ENCODE peak calls at places on chromosomes 11 and 22, in five cellular contexts. P is tibial artery, B is choroid plexus epithelial cell, D is tibial nerve, Z is endothelial cell. G is an unnamed sample.

GRCh38 chr22:33635766-33636165 is 284.5 kb downstream of the LARGE1 start:
- DNase-seq in P (no peak), D (no peak), B (no peak), Z (no peak), G (no peak)

GRCh38 chr22:41367039-41367679 is 14.6 kb upstream of the TEF start:
- DNase-seq in B (peak; percentile 99), P (peak; percentile 99), D (peak; percentile 96), Z (no peak), G (peak; percentile 95)

GRCh38 chr22:42803454-42803853 is 53.6 kb downstream of the ARFGAP3 start:
- DNase-seq in B (no peak), Z (no peak), D (no peak), P (peak; percentile 60), G (no peak)

GRCh38 chr11:67648140-67648795 is 2.3 kb downstream of the ACY3 start:
- DNase-seq in P (no peak), B (no peak), Z (peak; percentile 47), D (no peak), G (no peak)

GRCh38 chr11:612961-613300 is 2.8 kb downstream of the IRF7 start:
- DNase-seq in Z (no peak), D (no peak), P (no peak), B (no peak), G (no peak)

GRCh38 chr22:17744430-17744829 is 29.8 kb downstream of the BID start:
- DNase-seq in P (no peak), D (no peak), Z (no peak), B (no peak), G (no peak)

GRCh38 chr11:1671658-1672057 is 25.3 kb upstream of the KRTAP5-6 start:
- DNase-seq in P (no peak), D (no peak), Z (no peak), B (no peak), G (no peak)

GRCh38 chr11:133947298-133947905 is 9.4 kb downstream of the IGSF9B start:
- DNase-seq in Z (peak; percentile 81), B (peak; percentile 39), D (no peak), P (peak; percentile 72), G (no peak)

GRCh38 chr11:134008593-134008992 is 51.8 kb upstream of the IGSF9B start:
- DNase-seq in P (no peak), Z (no peak), D (no peak), B (peak; percentile 4), G (no peak)

DNA sequence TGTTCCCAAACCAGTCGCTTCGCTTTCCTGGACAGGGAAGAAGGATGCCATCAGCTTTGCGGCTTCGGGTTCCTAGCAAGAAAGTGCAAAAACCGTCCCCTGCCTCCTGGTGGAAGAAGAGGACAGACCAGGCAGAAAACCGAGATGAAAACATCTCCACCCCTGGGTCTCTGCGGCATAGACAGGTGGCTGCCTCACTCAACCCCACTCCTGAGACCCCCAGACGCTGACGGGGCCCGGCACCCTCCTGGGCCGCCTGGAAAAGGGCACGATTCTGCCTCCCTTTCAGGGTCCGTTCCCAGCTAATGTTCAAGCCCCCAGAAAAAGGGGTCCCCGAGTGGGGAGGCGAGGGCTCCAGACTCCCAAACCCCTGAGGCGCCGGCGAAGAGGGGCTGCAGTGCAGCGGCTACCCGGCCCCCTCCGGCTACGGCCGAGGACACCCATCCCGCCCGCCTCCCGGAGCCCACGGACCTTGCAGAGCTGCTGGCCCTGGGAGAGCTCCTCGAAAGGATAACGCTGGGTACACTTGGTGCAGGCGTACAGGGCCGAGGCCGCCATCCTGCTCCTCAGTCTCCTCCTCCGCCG is 569 bp downstream of the FAM76B start:
- DNase-seq in Z (peak; percentile 59), B (peak; percentile 54), D (no peak), P (no peak), G (peak; percentile 65)
- TF ChIP-seq CTCF in Z (peak; percentile 37), B (peak; percentile 55), D (no peak), P (no peak), G (peak; percentile 9)

GRCh38 chr11:69644962-69645675 is 4.2 kb downstream of the CCND1 start:
- DNase-seq in Z (no peak), P (no peak), B (no peak), D (no peak), G (no peak)
- TF ChIP-seq CTCF in Z (no peak), P (no peak), B (no peak), D (no peak), G (no peak)

GRCh38 chr11:43853766-43854165 is 26.9 kb upstream of the ALKBH3 start:
- DNase-seq in Z (no peak), D (no peak), P (no peak), B (peak; percentile 54), G (no peak)
- TF ChIP-seq CTCF in Z (no peak), D (no peak), P (no peak), B (no peak), G (no peak)

GRCh38 chr11:112073941-112074811 is at the start of the genes NKAPD1 and PIH1D2:
- DNase-seq in P (peak; percentile 91), B (peak; percentile 93), D (peak; percentile 50), Z (peak; percentile 71), G (peak; percentile 40)
- TF ChIP-seq CTCF in P (peak; percentile 13), B (no peak), D (peak; percentile 11), Z (no peak), G (no peak)

GRCh38 chr11:65932558-65932919 is 12.7 kb upstream of the TSGA10IP start:
- DNase-seq in B (peak; percentile 47), D (no peak), Z (no peak), P (no peak), G (no peak)

GRCh38 chr11:65928667-65929066 is 9.4 kb downstream of the DRAP1 start:
- DNase-seq in P (no peak), Z (no peak), B (no peak), D (no peak), G (no peak)

GRCh38 chr11:65927904-65928397 is 8.7 kb downstream of the DRAP1 start:
- DNase-seq in B (peak; percentile 35), D (no peak), Z (no peak), P (no peak), G (no peak)

GRCh38 chr11:65934014-65934413 is 11.3 kb upstream of the TSGA10IP start:
- DNase-seq in B (peak; percentile 33), Z (no peak), D (no peak), P (no peak), G (no peak)

GRCh38 chr11:65931773-65932557 is 12.7 kb downstream of the DRAP1 start:
- DNase-seq in B (peak; percentile 9), D (no peak), Z (no peak), P (no peak), G (no peak)
- TF ChIP-seq CTCF in B (no peak), D (no peak), Z (no peak), P (no peak), G (no peak)

DNA sequence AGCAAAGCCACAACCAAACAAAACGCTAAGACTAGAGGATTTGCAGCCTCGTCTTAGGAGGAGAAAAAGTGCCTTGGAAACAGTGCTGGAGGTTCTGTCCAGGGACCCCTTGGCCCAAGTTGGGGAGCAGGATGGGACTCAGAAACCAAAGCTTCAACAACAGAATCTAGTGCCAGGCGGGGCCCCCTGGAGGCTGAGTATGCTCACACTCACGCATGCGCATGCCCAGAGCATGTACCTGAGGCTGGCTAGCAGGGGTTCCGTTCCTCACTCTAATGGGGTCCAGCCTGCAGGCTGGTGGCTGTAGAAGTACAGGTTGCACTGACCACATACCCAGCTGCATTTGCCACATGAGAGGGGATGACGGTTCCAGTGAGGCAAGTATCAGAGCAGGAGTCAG is 568.6 kb upstream of the CADM1 start:
- DNase-seq in Z (peak; percentile 42), D (no peak), B (no peak), P (no peak), G (no peak)
- TF ChIP-seq CTCF in Z (peak; percentile 17), D (no peak), B (no peak), P (no peak), G (no peak)